ENCODE peak calls at places on chromosomes 3 and 15, in six cellular contexts. O, W, Q, M, V and T are unnamed samples.

GRCh38 chr3:150150633-150151032 is 179.9 kb upstream of the PFN2 start:
- DNase-seq in O (no peak), W (no peak), Q (no peak), M (no peak), V (no peak), T (no peak)

GRCh38 chr3:187264946-187265345 is 26.6 kb downstream of the MASP1 start:
- DNase-seq in O (no peak), W (no peak), Q (no peak), M (no peak), V (no peak), T (no peak)

GRCh38 chr15:57969355-57969754 is 96.2 kb downstream of the ALDH1A2 start:
- DNase-seq in O (no peak), W (no peak), Q (no peak), M (no peak), V (no peak), T (no peak)

GRCh38 chr15:50137330-50137761 is 18.3 kb upstream of the ATP8B4 start:
- DNase-seq in O (no peak), W (no peak), Q (peak), M (no peak), V (no peak), T (no peak)

GRCh38 chr3:61594144-61594977 is 33.0 kb downstream of the PTPRG start:
- DNase-seq in O (no peak), W (no peak), Q (no peak), M (no peak), V (no peak), T (no peak)

GRCh38 chr3:78858910-78859309 is 908.9 kb downstream of the ROBO1 start:
- DNase-seq in O (no peak), W (no peak), Q (no peak), M (no peak), V (no peak), T (no peak)

GRCh38 chr15:58261368-58261767 is 123.2 kb downstream of the AQP9 start:
- DNase-seq in O (no peak), W (no peak), Q (no peak), M (no peak), V (no peak), T (no peak)

GRCh38 chr3:77041756-77042155 is 1.9 kb downstream of the ROBO2 start:
- DNase-seq in O (no peak), W (no peak), Q (no peak), M (no peak), V (no peak), T (no peak)

GRCh38 chr15:70597056-70597603 is 166.2 kb downstream of the UACA start:
- DNase-seq in O (peak), W (no peak), Q (no peak), M (no peak), V (no peak), T (no peak)

GRCh38 chr3:115814778-115815380 is 191.6 kb downstream of the GAP43 start:
- DNase-seq in O (peak), W (peak), Q (peak), M (peak), V (peak), T (peak)

GRCh38 chr3:37072892-37073291 is 79.6 kb downstream of the MLH1 start:
- DNase-seq in O (no peak), W (no peak), Q (no peak), M (peak), V (no peak), T (peak)

GRCh38 chr3:6321999-6322398 is 538.9 kb upstream of the GRM7 start:
- DNase-seq in O (no peak), W (no peak), Q (no peak), M (no peak), V (no peak), T (no peak)

GRCh38 chr3:51311055-51311454 is 74.0 kb upstream of the MANF start:
- DNase-seq in O (peak), W (no peak), Q (peak), M (no peak), V (no peak), T (no peak)

GRCh38 chr15:91967935-91968605 is 114.6 kb downstream of the SLCO3A1 start:
- DNase-seq in O (no peak), W (no peak), Q (no peak), M (no peak), V (no peak), T (no peak)

GRCh38 chr3:28912120-28912885 is 368.6 kb upstream of the RBMS3 start:
- DNase-seq in O (no peak), W (no peak), Q (no peak), M (no peak), V (no peak), T (no peak)

GRCh38 chr15:74411686-74412085 is 22.1 kb downstream of the SEMA7A start:
- DNase-seq in O (no peak), W (no peak), Q (no peak), M (no peak), V (no peak), T (no peak)

GRCh38 chr3:153103406-153103945 is 58.5 kb upstream of the RAP2B start:
- DNase-seq in O (no peak), W (no peak), Q (no peak), M (no peak), V (no peak), T (no peak)

GRCh38 chr3:44554626-44555592 is at the start of gene ZKSCAN7:
- DNase-seq in O (peak), W (peak), Q (no peak), M (peak), V (peak), T (peak)

GRCh38 chr15:24878153-24878552 is 76.6 kb upstream of the SNRPN start:
- DNase-seq in O (peak), W (no peak), Q (no peak), M (peak), V (peak), T (no peak)

GRCh38 chr3:42895332-42895868 is 10.5 kb upstream of the ZNF662 start:
- DNase-seq in O (no peak), W (no peak), Q (no peak), M (no peak), V (no peak), T (no peak)

GRCh38 chr15:39365161-39365560 is 215.7 kb upstream of the THBS1 start:
- DNase-seq in O (no peak), W (no peak), Q (no peak), M (no peak), V (no peak), T (no peak)

GRCh38 chr15:61227269-61228024 is 1.7 kb downstream of the RORA start:
- DNase-seq in O (no peak), W (peak), Q (peak), M (no peak), V (no peak), T (no peak)

GRCh38 chr15:63892794-63893441 is 59.2 kb upstream of the HERC1 start:
- DNase-seq in O (no peak), W (no peak), Q (no peak), M (peak), V (no peak), T (peak)

GRCh38 chr3:157501863-157502262 is 1.4 kb downstream of the VEPH1 start:
- DNase-seq in O (no peak), W (no peak), Q (no peak), M (no peak), V (no peak), T (no peak)

GRCh38 chr15:65049418-65049840 is 4.2 kb downstream of the SLC51B start:
- DNase-seq in O (no peak), W (peak), Q (peak), M (peak), V (peak), T (peak)

GRCh38 chr15:94367726-94368535 is 136.6 kb downstream of the MCTP2 start:
- DNase-seq in O (no peak), W (no peak), Q (no peak), M (no peak), V (no peak), T (no peak)

GRCh38 chr3:185796431-185797107 is 28.3 kb downstream of the IGF2BP2 start:
- DNase-seq in O (peak), W (no peak), Q (peak), M (peak), V (no peak), T (peak)

GRCh38 chr3:110568246-110568645 is 503.4 kb upstream of the NECTIN3 start:
- DNase-seq in O (no peak), W (no peak), Q (no peak), M (no peak), V (no peak), T (no peak)

GRCh38 chr3:100089802-100090668 is 24.3 kb downstream of the FILIP1L start:
- DNase-seq in O (peak), W (no peak), Q (peak), M (no peak), V (no peak), T (no peak)

GRCh38 chr3:171190668-171191067 is 164.1 kb upstream of the SLC2A2 start:
- DNase-seq in O (no peak), W (no peak), Q (peak), M (no peak), V (no peak), T (no peak)

GRCh38 chr3:193829781-193830180 is 236.8 kb downstream of the OPA1 start:
- DNase-seq in O (no peak), W (no peak), Q (no peak), M (peak), V (no peak), T (peak)

GRCh38 chr15:73691398-73691797 is 7.2 kb downstream of the CD276 start:
- DNase-seq in O (no peak), W (peak), Q (no peak), M (peak), V (no peak), T (peak)

GRCh38 chr15:86336051-86336788 is 256.5 kb downstream of the AGBL1 start:
- DNase-seq in O (no peak), W (no peak), Q (no peak), M (no peak), V (no peak), T (no peak)

GRCh38 chr15:84949043-84949442 is 32.6 kb upstream of the PDE8A start:
- DNase-seq in O (no peak), W (no peak), Q (no peak), M (no peak), V (no peak), T (no peak)

GRCh38 chr15:52681441-52681840 is 2.3 kb upstream of the ATOSA start:
- DNase-seq in O (no peak), W (no peak), Q (no peak), M (no peak), V (no peak), T (no peak)

GRCh38 chr3:160474416-160474838 is 24.8 kb upstream of the TRIM59 start:
- DNase-seq in O (no peak), W (no peak), Q (no peak), M (no peak), V (no peak), T (no peak)

GRCh38 chr3:138898301-138898700 is 48.6 kb downstream of the FOXL2 start:
- DNase-seq in O (no peak), W (no peak), Q (no peak), M (no peak), V (no peak), T (no peak)

GRCh38 chr3:128413003-128413370 is 53.7 kb downstream of the DNAJB8 start:
- DNase-seq in O (no peak), W (no peak), Q (no peak), M (no peak), V (no peak), T (no peak)

GRCh38 chr3:128409621-128410581 is 56.8 kb downstream of the DNAJB8 start:
- DNase-seq in O (no peak), W (no peak), Q (no peak), M (no peak), V (no peak), T (no peak)

GRCh38 chr3:128412180-128413002 is 54.3 kb downstream of the DNAJB8 start:
- DNase-seq in O (no peak), W (no peak), Q (no peak), M (no peak), V (no peak), T (no peak)

GRCh38 chr3:128410669-128411573 is 55.8 kb downstream of the DNAJB8 start:
- DNase-seq in O (no peak), W (no peak), Q (no peak), M (no peak), V (no peak), T (no peak)

GRCh38 chr3:128411574-128412064 is 55.1 kb downstream of the DNAJB8 start:
- DNase-seq in O (no peak), W (no peak), Q (no peak), M (no peak), V (no peak), T (no peak)
- TF ChIP-seq EP300 in O (no peak), W (no peak), Q (no peak), M (no peak), V (no peak), T (no peak)

DNA sequence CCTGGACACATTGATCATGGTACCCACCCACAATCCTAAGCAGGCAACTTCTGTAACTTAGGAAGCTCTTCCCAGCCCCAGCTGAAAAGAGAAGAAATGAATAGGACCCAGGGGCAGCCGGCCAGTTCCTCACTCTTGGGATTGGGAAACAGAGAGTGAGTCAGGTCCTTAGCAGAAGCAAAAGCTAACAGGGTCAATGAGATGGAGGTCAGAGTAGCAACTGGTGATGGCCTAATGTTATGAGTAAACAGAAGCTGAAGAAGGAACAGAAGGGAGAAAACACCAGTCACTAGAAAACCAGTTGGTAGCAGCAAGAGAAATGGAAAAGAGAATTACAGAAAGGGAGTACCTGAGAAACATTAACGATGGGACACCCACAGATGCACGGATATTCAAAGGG is 20.0 kb downstream of the RIOX2 start:
- DNase-seq in O (no peak), W (peak), Q (no peak), M (peak), V (peak), T (peak)
- H3K27ac ChIP-seq in O (no peak), W (no peak), Q (no peak), M (peak), V (no peak), T (peak)

GRCh38 chr3:128196645-128197044 is 43.4 kb downstream of the EEFSEC start:
- DNase-seq in O (no peak), W (no peak), Q (no peak), M (no peak), V (no peak), T (no peak)
- TF ChIP-seq EP300 in O (no peak), W (no peak), Q (no peak), M (no peak), V (no peak), T (no peak)

GRCh38 chr3:34239287-34239686 is 440.9 kb downstream of the PDCD6IP start:
- DNase-seq in O (no peak), W (no peak), Q (no peak), M (no peak), V (no peak), T (no peak)

GRCh38 chr3:34238407-34238806 is 440.0 kb downstream of the PDCD6IP start:
- DNase-seq in O (no peak), W (no peak), Q (no peak), M (no peak), V (no peak), T (no peak)

GRCh38 chr3:34239870-34240269 is 441.4 kb downstream of the PDCD6IP start:
- DNase-seq in O (no peak), W (no peak), Q (no peak), M (no peak), V (no peak), T (no peak)

GRCh38 chr3:34235096-34235495 is 436.7 kb downstream of the PDCD6IP start:
- DNase-seq in O (no peak), W (no peak), Q (no peak), M (no peak), V (no peak), T (no peak)

GRCh38 chr3:34237946-34238345 is 439.5 kb downstream of the PDCD6IP start:
- DNase-seq in O (no peak), W (no peak), Q (no peak), M (no peak), V (no peak), T (no peak)
- H3K27ac ChIP-seq in O (no peak), W (no peak), Q (no peak), M (no peak), V (no peak), T (no peak)